ENCODE peak calls at places on chromosomes 16 and 17, in eight cellular contexts. T is GM23338, G is adrenal gland, W is upper lobe of left lung, R is transverse colon, E is ovary, V is right atrium auricular region, A is ascending aorta. O is an unnamed sample.

GRCh38 chr16:3256876-3257465 is 538 bp upstream of the MEFV start:
- DNase-seq in W (no peak), T (no peak), E (no peak), R (no peak), G (no peak), A (no peak), V (no peak), O (no peak)

GRCh38 chr17:63753215-63753614 is 11.6 kb upstream of the STRADA start:
- DNase-seq in G (no peak), T (no peak), V (no peak), E (no peak), W (no peak), A (no peak), R (no peak), O (no peak)

GRCh38 chr16:19700319-19700781 is 17.7 kb downstream of the KNOP1 start:
- DNase-seq in E (peak), R (peak), T (no peak), G (peak), W (no peak), V (no peak), A (no peak), O (no peak)

GRCh38 chr16:11356573-11357331 is 11.5 kb downstream of the RMI2 start:
- DNase-seq in E (peak), A (no peak), W (no peak), T (peak), G (peak), V (no peak), R (peak), O (no peak)

GRCh38 chr17:8552582-8553320 is 77.8 kb downstream of the MYH10 start:
- DNase-seq in W (peak), E (no peak), R (no peak), V (no peak), T (no peak), A (no peak), G (no peak), O (no peak)

GRCh38 chr16:13982446-13982845 is 62.5 kb downstream of the ERCC4 start:
- DNase-seq in W (no peak), R (no peak), T (no peak), V (no peak), A (no peak), E (no peak), G (no peak), O (no peak)

GRCh38 chr17:12924614-12925013 is 93.2 kb downstream of the ELAC2 start:
- DNase-seq in E (no peak), W (no peak), A (no peak), V (no peak), R (no peak), G (no peak), T (no peak), O (no peak)

GRCh38 chr17:57104461-57105175 is 19.6 kb downstream of the AKAP1 start:
- DNase-seq in R (no peak), T (no peak), E (no peak), V (no peak), G (no peak), W (no peak), A (no peak), O (no peak)

GRCh38 chr16:81403601-81404391 is 40.8 kb upstream of the CMIP start:
- DNase-seq in E (peak), R (peak), W (peak), G (peak), T (peak), A (peak), V (peak), O (peak)

GRCh38 chr16:85640254-85640558 is 27.1 kb downstream of the GSE1 start:
- DNase-seq in G (no peak), A (no peak), R (no peak), T (no peak), V (no peak), W (peak), E (no peak), O (no peak)

GRCh38 chr17:43714338-43715149 is 44.0 kb downstream of the SOST start:
- DNase-seq in W (no peak), E (no peak), G (no peak), T (no peak), A (no peak), V (no peak), R (no peak), O (no peak)

GRCh38 chr17:43710101-43710500 is 48.4 kb upstream of the MEOX1 start:
- DNase-seq in W (no peak), E (no peak), A (no peak), R (no peak), T (no peak), V (no peak), G (no peak), O (no peak)

GRCh38 chr17:43717913-43718312 is 40.7 kb downstream of the SOST start:
- DNase-seq in T (no peak), A (no peak), R (no peak), G (no peak), V (no peak), W (no peak), E (no peak), O (no peak)

GRCh38 chr17:43712397-43712796 is 46.2 kb downstream of the SOST start:
- DNase-seq in A (no peak), W (no peak), E (no peak), R (no peak), T (no peak), V (no peak), G (no peak), O (no peak)

GRCh38 chr17:43713494-43714162 is 45.0 kb downstream of the SOST start:
- DNase-seq in V (no peak), G (peak), E (no peak), W (peak), A (no peak), R (no peak), T (peak), O (no peak)
- H3K27ac ChIP-seq in V (peak), G (no peak), E (no peak), W (peak), A (peak), R (no peak), T (no peak), O (peak)

DNA sequence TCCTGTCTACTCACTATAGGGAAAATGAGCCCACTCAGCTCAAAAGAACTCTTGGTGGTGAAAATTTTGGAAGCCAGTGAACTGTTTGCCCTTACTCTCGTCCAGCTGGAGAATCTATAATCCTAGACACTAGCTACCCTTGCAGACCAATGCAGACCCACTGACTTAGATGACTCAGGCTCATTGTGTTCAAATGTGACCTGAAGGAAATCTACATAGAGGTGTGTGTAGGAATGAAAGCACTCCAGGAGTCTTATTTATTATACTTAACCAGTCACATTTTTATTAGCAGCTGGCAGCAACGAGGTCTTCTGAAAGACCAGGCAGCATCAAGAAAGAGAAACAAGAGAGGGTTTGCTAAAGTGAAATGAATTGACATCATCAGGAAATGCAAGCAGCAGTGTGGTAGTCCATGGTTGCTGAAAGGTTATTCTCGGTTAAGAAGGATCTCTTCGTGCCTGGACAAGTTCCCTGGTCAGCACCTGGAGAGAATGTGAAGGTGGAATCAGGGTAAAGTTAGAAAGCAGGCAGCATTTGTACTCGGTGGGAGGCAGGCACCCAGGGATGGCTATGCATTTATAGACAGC is 1.4 kb downstream of the KRTAP29-1 start:
- DNase-seq in G (no peak), T (no peak), E (no peak), R (no peak), A (no peak), W (no peak), V (no peak), O (no peak)
- TF ChIP-seq CTCF in G (no peak), T (no peak), E (no peak), R (no peak), A (no peak), W (no peak), V (no peak), O (no peak)

GRCh38 chr16:16052916-16053315 is 103.5 kb downstream of the ABCC1 start:
- DNase-seq in E (no peak), R (no peak), G (no peak), A (no peak), V (no peak), W (no peak), T (no peak), O (no peak)

GRCh38 chr16:16047761-16048160 is 98.3 kb downstream of the ABCC1 start:
- DNase-seq in T (no peak), R (no peak), A (no peak), V (no peak), E (no peak), G (peak), W (no peak), O (no peak)

GRCh38 chr16:16048904-16049582 is 99.6 kb downstream of the ABCC1 start:
- DNase-seq in W (no peak), E (no peak), T (no peak), A (no peak), R (no peak), G (no peak), V (peak), O (no peak)

GRCh38 chr16:16050106-16050505 is 100.7 kb downstream of the ABCC1 start:
- DNase-seq in G (no peak), A (no peak), V (no peak), T (no peak), W (no peak), E (no peak), R (no peak), O (no peak)

GRCh38 chr16:16051132-16051531 is 101.7 kb downstream of the ABCC1 start:
- DNase-seq in G (no peak), E (no peak), W (no peak), A (no peak), T (no peak), R (no peak), V (no peak), O (no peak)
- H3K27ac ChIP-seq in G (no peak), E (no peak), W (no peak), A (peak), T (no peak), R (no peak), V (no peak), O (no peak)

GRCh38 chr17:38761612-38762011 is 9.1 kb downstream of the PSMB3 start:
- DNase-seq in R (no peak), V (no peak), G (peak), E (no peak), T (peak), W (no peak), A (no peak), O (no peak)
- TF ChIP-seq CTCF in R (no peak), V (no peak), G (no peak), E (no peak), T (peak), W (no peak), A (no peak), O (no peak)

GRCh38 chr17:60065867-60066266 is 12.9 kb downstream of the HEATR6 start:
- DNase-seq in R (no peak), T (no peak), A (no peak), G (no peak), E (no peak), V (no peak), W (no peak), O (no peak)
- H3K27ac ChIP-seq in R (no peak), T (no peak), A (no peak), G (no peak), E (no peak), V (no peak), W (no peak), O (no peak)

DNA sequence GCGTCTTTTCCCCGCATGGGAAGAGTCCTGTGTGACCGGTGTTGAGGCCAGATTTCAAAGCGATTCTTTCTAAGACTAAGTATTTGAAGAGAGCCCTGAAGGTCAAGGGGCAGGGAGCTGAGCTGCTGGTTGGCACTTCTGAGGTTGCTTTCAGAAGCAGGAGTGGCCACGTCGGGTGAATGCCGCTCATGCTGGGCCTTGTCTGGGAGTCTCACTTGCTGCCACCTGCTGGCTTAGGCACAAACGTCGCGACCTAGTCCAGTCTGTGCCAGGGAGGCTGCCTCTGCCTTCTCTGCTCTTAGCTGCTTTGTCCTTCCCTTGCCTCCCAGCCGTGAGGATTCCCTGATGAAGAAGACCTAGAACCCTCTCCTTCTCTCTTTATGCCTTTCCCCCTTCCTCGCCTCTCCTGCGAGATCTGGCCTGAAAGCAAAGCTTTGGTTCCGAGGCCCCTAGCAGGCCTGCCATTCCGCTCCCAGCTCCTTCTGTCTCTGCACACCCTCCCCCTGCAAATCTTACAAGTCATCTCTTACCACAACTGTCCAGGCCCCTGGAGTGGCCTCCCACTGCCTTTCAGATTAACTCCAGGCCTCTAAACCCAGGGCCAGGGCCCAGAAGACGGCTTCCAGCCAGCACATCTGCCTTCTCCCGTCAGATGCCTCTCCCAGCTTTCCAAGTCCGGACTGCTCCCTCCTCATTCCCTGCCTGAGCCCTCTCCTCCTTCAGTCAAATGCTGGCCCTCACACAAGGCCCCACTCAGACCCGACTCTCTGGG is 11.4 kb downstream of the CTNS start:
- DNase-seq in T (peak), R (peak), A (no peak), W (no peak), G (peak), E (no peak), V (no peak), O (no peak)
- TF ChIP-seq CTCF in T (peak), R (peak), A (no peak), W (no peak), G (peak), E (no peak), V (peak), O (no peak)

GRCh38 chr16:57138281-57138935 is 46.0 kb downstream of the CPNE2 start:
- DNase-seq in R (no peak), T (no peak), W (no peak), E (peak), V (no peak), G (no peak), A (no peak), O (no peak)

GRCh38 chr16:57137566-57138273 is 45.3 kb downstream of the CPNE2 start:
- DNase-seq in V (no peak), T (no peak), R (no peak), A (no peak), W (no peak), G (no peak), E (no peak), O (no peak)

GRCh38 chr16:57134982-57135381 is 42.6 kb downstream of the CPNE2 start:
- DNase-seq in A (no peak), E (no peak), V (no peak), G (no peak), W (no peak), R (peak), T (no peak), O (no peak)

GRCh38 chr16:57133911-57134310 is 41.5 kb downstream of the CPNE2 start:
- DNase-seq in A (no peak), V (no peak), R (no peak), T (no peak), G (no peak), W (peak), E (no peak), O (no peak)

GRCh38 chr16:57137043-57137442 is 44.7 kb downstream of the CPNE2 start:
- DNase-seq in W (peak), R (no peak), T (no peak), E (no peak), A (no peak), V (no peak), G (no peak), O (no peak)
- H3K27ac ChIP-seq in W (no peak), R (no peak), T (no peak), E (no peak), A (no peak), V (no peak), G (no peak), O (no peak)

GRCh38 chr16:80323187-80323807 is 217.5 kb upstream of the DYNLRB2 start:
- DNase-seq in A (no peak), V (no peak), R (no peak), W (peak), G (no peak), E (no peak), T (no peak), O (peak)

GRCh38 chr16:80319181-80319580 is 221.6 kb upstream of the DYNLRB2 start:
- DNase-seq in W (no peak), A (no peak), E (no peak), G (no peak), R (no peak), V (no peak), T (peak), O (no peak)

GRCh38 chr16:80323808-80324195 is 217.0 kb upstream of the DYNLRB2 start:
- DNase-seq in E (no peak), G (no peak), W (no peak), T (peak), R (no peak), A (no peak), V (no peak), O (peak)

GRCh38 chr16:80327740-80328139 is 213.1 kb upstream of the DYNLRB2 start:
- DNase-seq in E (no peak), A (no peak), T (no peak), W (no peak), V (no peak), R (no peak), G (no peak), O (no peak)

DNA sequence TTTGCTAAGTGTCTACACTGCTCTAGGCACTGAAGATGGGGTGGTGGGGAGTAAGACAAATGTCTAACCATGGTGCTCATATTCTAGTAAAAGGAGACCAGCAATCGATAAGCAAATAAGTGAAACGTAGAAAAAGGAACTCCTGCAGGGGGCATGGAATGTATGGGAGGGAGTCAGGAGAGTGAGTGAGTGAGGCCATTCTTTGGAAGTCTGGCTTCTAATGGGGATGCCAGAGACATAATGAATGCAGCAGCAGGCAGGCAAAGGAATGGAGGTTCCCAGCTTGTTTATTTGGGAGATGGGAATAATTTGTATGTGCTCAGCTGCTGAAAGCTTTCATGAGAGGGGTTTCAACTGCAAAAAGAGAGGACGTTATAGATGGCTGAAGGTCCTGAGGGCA is 216.4 kb upstream of the DYNLRB2 start:
- DNase-seq in G (no peak), T (peak), E (no peak), R (no peak), V (no peak), W (no peak), A (no peak), O (no peak)
- TF ChIP-seq CTCF in G (no peak), T (no peak), E (no peak), R (no peak), V (no peak), W (no peak), A (no peak), O (no peak)

GRCh38 chr16:30762991-30763725 is 1.0 kb downstream of the RNF40 start:
- DNase-seq in V (no peak), T (no peak), E (peak), W (no peak), G (peak), A (no peak), R (no peak), O (no peak)

GRCh38 chr16:30766206-30766921 is 4.2 kb downstream of the RNF40 start:
- DNase-seq in T (no peak), G (peak), E (peak), A (no peak), R (no peak), V (no peak), W (no peak), O (no peak)

GRCh38 chr16:30764086-30764485 is 2.0 kb downstream of the RNF40 start:
- DNase-seq in T (no peak), R (no peak), W (no peak), G (no peak), A (no peak), V (no peak), E (peak), O (no peak)

GRCh38 chr16:30766922-30767284 is 4.8 kb downstream of the RNF40 start:
- DNase-seq in V (no peak), E (no peak), R (no peak), A (no peak), G (no peak), W (no peak), T (no peak), O (no peak)

DNA sequence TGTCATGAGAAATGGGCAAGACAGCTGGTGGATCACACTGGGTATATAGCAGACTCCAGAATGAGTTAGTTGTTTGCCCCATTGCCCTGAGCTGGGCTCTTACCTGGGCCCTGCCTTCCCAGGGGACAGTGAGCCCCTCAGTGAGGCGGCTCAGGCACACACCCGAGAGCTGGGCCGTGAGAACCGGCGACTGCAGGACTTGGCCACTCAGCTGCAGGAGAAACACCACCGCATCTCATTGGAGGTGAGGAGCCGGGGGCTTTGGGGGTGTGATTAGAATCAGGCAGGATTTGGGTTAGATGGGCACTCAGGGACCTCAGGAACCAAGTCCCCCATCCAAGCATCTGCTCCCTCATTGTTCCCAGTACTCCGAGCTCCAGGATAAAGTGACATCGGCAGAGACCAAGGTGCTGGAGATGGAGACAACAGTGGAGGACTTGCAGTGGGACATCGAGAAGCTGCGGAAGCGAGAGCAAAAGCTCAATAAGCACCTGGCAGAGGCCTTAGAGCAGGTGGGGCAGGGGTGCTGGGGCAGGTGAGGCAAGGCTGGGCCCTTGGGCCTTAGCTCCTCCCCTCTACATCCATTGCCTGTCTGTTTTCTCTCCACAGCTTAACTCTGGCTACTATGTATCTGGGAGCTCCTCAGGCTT is 2.8 kb downstream of the RNF40 start:
- DNase-seq in W (no peak), R (no peak), T (no peak), V (no peak), G (peak), E (peak), A (no peak), O (no peak)
- H3K27ac ChIP-seq in W (no peak), R (no peak), T (no peak), V (no peak), G (no peak), E (no peak), A (no peak), O (no peak)

O was measured in coronary artery.